ENCODE peak calls at places on chromosomes 1 and 21, in five cellular contexts. N is tibial artery, T is pancreas, X is MM.1S, V is AG09309. G is an unnamed sample.

GRCh38 chr1:31792116-31792515 is 23.7 kb downstream of the SPOCD1 start:
- DNase-seq in V (no peak), N (peak), X (no peak), T (no peak), G (no peak)

GRCh38 chr1:82845371-82845770 is 1044.6 kb downstream of the ADGRL2 start:
- DNase-seq in X (no peak), N (no peak), T (no peak), V (no peak), G (no peak)

GRCh38 chr1:203508463-203508862 is 14.5 kb downstream of the OPTC start:
- DNase-seq in X (no peak), V (no peak), T (no peak), N (no peak), G (no peak)

GRCh38 chr21:18245493-18245967 is 897 bp downstream of the CHODL start:
- DNase-seq in T (no peak), V (no peak), X (no peak), N (peak), G (peak)

GRCh38 chr1:76583237-76583868 is 283.9 kb upstream of the ST6GALNAC5 start:
- DNase-seq in X (no peak), N (no peak), V (no peak), T (no peak), G (no peak)

GRCh38 chr1:14255711-14256110 is 342.8 kb upstream of the KAZN start:
- DNase-seq in N (no peak), X (no peak), V (no peak), T (no peak), G (no peak)

GRCh38 chr1:199010933-199011332 is 372.1 kb downstream of the PTPRC start:
- DNase-seq in V (no peak), N (no peak), T (no peak), X (no peak), G (no peak)

GRCh38 chr21:26777166-26777565 is 68.0 kb downstream of the ADAMTS1 start:
- DNase-seq in T (no peak), X (no peak), V (no peak), N (no peak), G (no peak)

GRCh38 chr1:42165511-42166210 is 1.1 kb upstream of the GUCA2A start:
- DNase-seq in T (peak), X (no peak), V (no peak), N (no peak), G (peak)

GRCh38 chr1:112307930-112308329 is 88.1 kb upstream of the CTTNBP2NL start:
- DNase-seq in N (no peak), X (no peak), T (no peak), V (no peak), G (no peak)

GRCh38 chr1:29709711-29710169 is 473.4 kb downstream of the PTPRU start:
- DNase-seq in V (no peak), X (no peak), T (no peak), N (no peak), G (no peak)

GRCh38 chr1:62977321-62977720 is 193.4 kb downstream of the ATG4C start:
- DNase-seq in T (no peak), X (no peak), V (no peak), N (no peak), G (no peak)

GRCh38 chr1:76266762-76267161 is 192.2 kb downstream of the ST6GALNAC3 start:
- DNase-seq in X (no peak), N (no peak), V (no peak), T (peak), G (no peak)

GRCh38 chr1:79738101-79738500 is 731.6 kb upstream of the ADGRL4 start:
- DNase-seq in X (no peak), V (no peak), T (no peak), N (no peak), G (no peak)

GRCh38 chr1:97192872-97193572 is 471.4 kb downstream of the PTBP2 start:
- DNase-seq in N (no peak), X (no peak), V (peak), T (no peak), G (no peak)

GRCh38 chr1:41371630-41372599 is 10.7 kb downstream of the FOXO6 start:
- DNase-seq in V (no peak), X (no peak), T (no peak), N (no peak), G (peak)

GRCh38 chr1:183831336-183831735 is 26.4 kb downstream of the RGL1 start:
- DNase-seq in N (no peak), X (no peak), V (no peak), T (no peak), G (no peak)

GRCh38 chr1:91781371-91781825 is 104.6 kb downstream of the TGFBR3 start:
- DNase-seq in V (peak), T (no peak), X (no peak), N (no peak), G (no peak)

GRCh38 chr1:65289449-65289848 is 19.9 kb upstream of the DNAJC6 start:
- DNase-seq in X (no peak), V (no peak), N (no peak), T (no peak), G (no peak)

GRCh38 chr1:193211539-193211938 is 25.1 kb upstream of the B3GALT2 start:
- DNase-seq in T (no peak), N (no peak), V (peak), X (peak), G (no peak)

GRCh38 chr1:59079434-59080135 is 217.3 kb upstream of the FGGY start:
- DNase-seq in T (no peak), V (no peak), X (no peak), N (no peak), G (no peak)

GRCh38 chr1:198669023-198669698 is 30.3 kb downstream of the PTPRC start:
- DNase-seq in N (no peak), X (peak), T (no peak), V (peak), G (no peak)

GRCh38 chr1:7678491-7679158 is 92.5 kb upstream of the VAMP3 start:
- DNase-seq in X (no peak), T (no peak), N (no peak), V (no peak), G (peak)

GRCh38 chr1:40895601-40896000 is 33.4 kb upstream of the CITED4 start:
- DNase-seq in N (no peak), T (no peak), X (no peak), V (no peak), G (no peak)

GRCh38 chr21:27572681-27573080 is 605.8 kb upstream of the ADAMTS5 start:
- DNase-seq in T (no peak), X (no peak), V (peak), N (no peak), G (no peak)

GRCh38 chr1:10207810-10208209 is 2.6 kb upstream of the KIF1B start:
- DNase-seq in V (no peak), T (no peak), X (no peak), N (no peak), G (no peak)

GRCh38 chr21:40997831-40998230 is 150.9 kb upstream of the DSCAM start:
- DNase-seq in V (no peak), T (no peak), N (no peak), X (peak), G (no peak)

GRCh38 chr1:244254467-244254866 is 197.2 kb downstream of the ADSS2 start:
- DNase-seq in V (no peak), X (no peak), T (no peak), N (peak), G (peak)

GRCh38 chr1:156471496-156472490 is 28.8 kb downstream of the MEF2D start:
- DNase-seq in T (peak), N (peak), X (no peak), V (no peak), G (peak)

GRCh38 chr1:101066260-101066936 is 40.8 kb upstream of the DPH5 start:
- DNase-seq in V (no peak), X (no peak), T (no peak), N (no peak), G (no peak)

DNA sequence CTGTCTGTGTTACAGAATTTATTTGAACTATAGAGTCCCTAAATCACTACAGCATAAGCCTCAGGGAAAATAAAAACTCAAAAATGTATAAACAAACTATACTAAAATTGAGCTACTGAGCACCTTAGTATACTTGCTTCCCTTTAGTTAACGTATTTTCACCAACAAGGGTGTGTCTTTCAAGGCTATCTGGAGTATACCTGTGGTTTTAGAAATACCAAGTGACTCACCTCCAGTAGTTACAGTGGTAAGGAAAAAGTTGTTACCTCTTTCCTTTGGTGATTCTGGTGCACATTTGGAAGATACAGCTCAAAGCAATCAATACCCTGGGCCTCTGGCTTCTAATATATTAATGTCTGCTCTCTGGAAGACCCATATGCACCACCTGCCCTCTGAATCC is 68.0 kb upstream of the C1orf105 start:
- DNase-seq in N (no peak), T (no peak), V (no peak), X (no peak), G (no peak)
- H3K4me3 ChIP-seq in N (no peak), T (no peak), V (no peak), X (no peak), G (no peak)

DNA sequence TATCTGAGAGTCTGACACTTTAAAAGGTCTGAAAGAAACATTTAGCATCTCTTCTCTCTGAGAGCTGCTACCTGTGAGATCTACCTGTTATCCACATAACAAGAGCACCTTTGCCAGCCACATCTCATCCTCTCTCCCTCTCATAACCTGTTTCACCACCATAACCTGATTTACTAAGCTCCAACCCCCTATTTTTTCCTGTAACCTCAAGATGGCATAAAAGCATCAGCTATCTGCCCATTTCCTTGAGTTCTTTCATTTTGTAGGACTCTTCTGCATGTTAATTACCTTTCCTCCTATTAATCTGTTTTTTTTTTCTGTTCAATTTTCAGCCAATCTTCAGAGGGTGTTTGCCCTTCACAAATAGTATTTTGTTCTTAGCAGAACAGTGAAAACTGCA is 136.5 kb upstream of the KCNK1 start:
- DNase-seq in V (no peak), X (no peak), N (no peak), T (no peak), G (no peak)
- TF ChIP-seq CTCF in V (no peak), X (no peak), N (no peak), T (no peak), G (no peak)

GRCh38 chr1:121544500-121544899 is 359.7 kb downstream of the SRGAP2C start:
- DNase-seq in X (no peak), V (no peak), N (no peak), T (no peak), G (no peak)

DNA sequence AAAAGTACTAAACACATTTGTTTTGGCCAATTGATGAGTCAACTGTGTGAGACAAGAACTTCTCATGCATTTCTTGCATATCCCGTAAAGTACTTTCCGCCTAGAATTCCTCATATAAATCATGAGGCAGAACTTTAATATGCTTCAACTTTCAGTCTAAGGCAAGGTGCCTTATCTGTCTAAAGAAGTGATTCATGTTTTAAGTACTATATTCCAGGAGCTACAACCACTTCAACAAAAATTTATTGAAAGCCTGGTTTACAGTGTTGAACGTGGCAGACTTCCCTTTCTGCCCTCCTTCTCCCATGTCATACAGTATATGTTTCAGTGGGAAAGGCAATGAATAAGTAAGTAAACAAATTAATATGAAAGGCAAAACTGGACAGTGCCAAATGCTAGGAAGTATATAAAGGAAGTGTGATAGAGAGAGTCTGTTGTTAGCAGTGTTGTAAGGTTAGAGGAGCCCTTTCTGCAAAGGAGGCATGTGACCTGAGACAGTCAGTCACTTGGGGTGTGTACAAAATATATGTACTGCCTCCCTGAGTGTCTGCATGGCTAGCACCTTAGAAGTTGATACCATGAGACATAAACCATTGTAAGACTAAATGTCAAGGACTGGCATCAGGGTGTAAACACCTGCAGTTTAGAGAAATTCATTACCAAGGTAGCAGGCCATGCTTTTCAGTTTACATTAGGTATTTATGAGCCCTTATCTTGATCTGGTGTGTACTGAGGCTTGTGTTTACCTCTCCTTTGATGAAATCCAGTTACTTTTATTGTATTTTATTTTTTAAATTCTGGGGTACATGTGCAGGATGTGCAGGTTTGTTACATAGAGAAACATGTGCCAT is 362.3 kb downstream of the SRGAP2C start:
- DNase-seq in X (no peak), V (peak), T (no peak), N (no peak), G (no peak)
- H3K4me3 ChIP-seq in X (no peak), V (no peak), T (no peak), N (no peak), G (no peak)

GRCh38 chr1:169527461-169528213 is 41.9 kb upstream of the SLC19A2 start:
- DNase-seq in X (no peak), T (no peak), V (no peak), N (no peak), G (no peak)
- TF ChIP-seq CTCF in X (no peak), T (no peak), V (no peak), N (no peak), G (no peak)

G was measured in heart left ventricle.